ENCODE peak calls at places on chromosomes 16 and 17, in eight cellular contexts. Z is naive thymus-derived CD4-positive, alpha-beta T cell; N is fibroblast of lung; P is SJSA1; M is ascending aorta; K is mesendoderm; J is GM12878; C is pancreas. Q is an unnamed sample.

GRCh38 chr17:47684535-47685193 is 9.3 kb upstream of the TBKBP1 start:
- DNase-seq in M (no peak), C (no peak), K (no peak), Z (no peak), N (no peak), J (no peak), P (no peak), Q (no peak)

GRCh38 chr16:27374231-27374793 is 27.7 kb upstream of the IL21R start:
- DNase-seq in C (no peak), P (no peak), K (no peak), J (peak; percentile 80), M (peak; percentile 55), N (no peak), Z (no peak), Q (no peak)

GRCh38 chr17:44556114-44556853 is 1.0 kb upstream of the FZD2 start:
- DNase-seq in J (peak; percentile 30), C (peak; percentile 63), Z (no peak), P (peak; percentile 84), K (peak; percentile 96), M (peak; percentile 72), N (peak; percentile 72), Q (peak; percentile 29)

GRCh38 chr17:74190807-74191206 is 12.7 kb upstream of the RPL38 start:
- DNase-seq in P (no peak), K (peak; percentile 47), M (no peak), N (peak; percentile 19), Z (no peak), J (no peak), C (peak; percentile 49), Q (no peak)

GRCh38 chr17:15456972-15457722 is 10.3 kb downstream of the CDRT4 start:
- DNase-seq in Z (no peak), J (no peak), K (peak; percentile 69), M (peak; percentile 79), C (no peak), N (peak; percentile 87), P (peak; percentile 89), Q (peak; percentile 61)

GRCh38 chr17:76718516-76718915 is 7.8 kb upstream of the MXRA7 start:
- DNase-seq in J (no peak), M (no peak), C (no peak), Z (no peak), N (no peak), P (no peak), K (no peak), Q (no peak)

GRCh38 chr16:73020409-73020884 is 27.5 kb downstream of the ZFHX3 start:
- DNase-seq in J (no peak), K (no peak), M (peak; percentile 92), P (peak; percentile 63), C (peak; percentile 89), Z (no peak), N (peak; percentile 96), Q (peak; percentile 74)

GRCh38 chr17:61399131-61400057 is at the start of gene TBX2:
- DNase-seq in N (peak; percentile 93), P (peak; percentile 86), Z (no peak), M (peak; percentile 93), C (peak; percentile 65), J (no peak), K (peak; percentile 87), Q (peak; percentile 89)

GRCh38 chr17:78748730-78749317 is 33.2 kb downstream of the CYTH1 start:
- DNase-seq in P (no peak), M (peak; percentile 74), K (no peak), N (peak; percentile 57), J (peak; percentile 74), Z (peak; percentile 46), C (no peak), Q (peak; percentile 48)

GRCh38 chr17:39579318-39580081 is 28.2 kb downstream of the NEUROD2 start:
- DNase-seq in P (no peak), J (no peak), K (peak; percentile 32), M (no peak), C (no peak), Z (no peak), N (no peak), Q (peak; percentile 75)

GRCh38 chr16:67907397-67907796 is 14.3 kb downstream of the PSKH1 start:
- DNase-seq in C (no peak), N (no peak), Z (no peak), P (no peak), J (no peak), M (no peak), K (no peak), Q (no peak)

GRCh38 chr16:67897231-67897630 is 4.2 kb downstream of the PSKH1 start:
- DNase-seq in N (peak; percentile 57), C (no peak), K (no peak), J (no peak), Z (no peak), P (no peak), M (peak; percentile 91), Q (no peak)

GRCh38 chr16:67900156-67900555 is 7.1 kb downstream of the PSKH1 start:
- DNase-seq in P (no peak), Z (no peak), C (no peak), N (no peak), M (no peak), J (no peak), K (no peak), Q (no peak)

GRCh38 chr16:67902831-67903230 is 9.8 kb downstream of the PSKH1 start:
- DNase-seq in J (no peak), P (peak; percentile 15), K (no peak), M (no peak), Z (no peak), C (no peak), N (no peak), Q (no peak)

GRCh38 chr16:67901734-67902133 is 8.7 kb downstream of the PSKH1 start:
- DNase-seq in K (no peak), N (no peak), Z (no peak), C (no peak), J (no peak), P (no peak), M (no peak), Q (no peak)
- H3K4me3 ChIP-seq in K (no peak overlapping the region), N (no peak overlapping the region), Z (no peak overlapping the region), C (no peak overlapping the region), J (no peak overlapping the region), P (no peak overlapping the region), M (no peak overlapping the region), Q (no peak overlapping the region)

GRCh38 chr17:3007651-3008121 is 55.7 kb downstream of the OR1D5 start:
- DNase-seq in J (no peak), K (no peak), C (peak; percentile 49), N (no peak), M (no peak), P (no peak), Z (no peak), Q (no peak)

GRCh38 chr17:3006801-3007200 is 56.6 kb downstream of the OR1D5 start:
- DNase-seq in Z (no peak), C (no peak), M (no peak), P (no peak), J (no peak), K (no peak), N (no peak), Q (no peak)

GRCh38 chr17:3008336-3009279 is 54.8 kb downstream of the OR1D5 start:
- DNase-seq in Z (no peak), M (no peak), C (peak; percentile 51), K (no peak), J (no peak), N (no peak), P (no peak), Q (no peak)

GRCh38 chr17:3011891-3012290 is 51.5 kb downstream of the OR1D5 start:
- DNase-seq in P (no peak), Z (no peak), J (no peak), C (no peak), M (no peak), K (no peak), N (no peak), Q (no peak)

GRCh38 chr17:3009411-3009920 is 53.9 kb downstream of the OR1D5 start:
- DNase-seq in M (no peak), K (no peak), J (no peak), C (peak; percentile 48), P (no peak), N (no peak), Z (no peak), Q (no peak)
- H3K36me3 ChIP-seq in M (no peaks in the 10 kb centered on the region), K (no peaks in the 10 kb centered on the region), J (no peaks in the 10 kb centered on the region), C (no peaks in the 10 kb centered on the region), P (no peaks in the 10 kb centered on the region), N (no peaks in the 10 kb centered on the region), Z (no peaks in the 10 kb centered on the region), Q (peaks cover 23% of the 10 kb centered on the region)

DNA sequence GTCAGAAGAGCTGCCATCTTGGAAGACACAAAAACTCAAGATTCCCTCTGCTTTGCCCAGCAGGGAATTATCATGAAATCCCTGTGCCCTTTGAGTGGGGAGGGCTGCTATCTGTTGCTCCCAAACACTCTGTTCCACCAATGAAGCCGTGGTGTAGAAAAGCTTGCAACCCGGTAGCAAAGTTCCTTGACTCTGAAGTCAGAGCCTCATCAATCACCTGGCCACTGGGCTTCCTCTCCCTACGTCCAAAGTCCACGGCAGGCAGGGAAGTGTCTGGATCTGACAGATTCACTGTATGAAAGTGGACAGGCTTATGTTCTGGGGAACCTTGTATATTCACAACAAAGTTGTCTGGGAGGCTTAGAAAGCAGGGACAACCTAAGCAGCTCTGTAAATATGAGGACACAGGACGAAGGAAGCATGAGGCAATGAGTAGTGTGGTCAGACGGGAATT is 343.3 kb downstream of the SLC39A11 start:
- DNase-seq in J (no peak), K (no peak), Z (no peak), C (no peak), M (no peak), P (no peak), N (no peak), Q (no peak)
- H3K27ac ChIP-seq in J (no peak overlapping the region), K (no peak overlapping the region), Z (no peak overlapping the region), C (no peak overlapping the region), M (no peak overlapping the region), P (no peak overlapping the region), N (no peak overlapping the region), Q (no peak overlapping the region)

DNA sequence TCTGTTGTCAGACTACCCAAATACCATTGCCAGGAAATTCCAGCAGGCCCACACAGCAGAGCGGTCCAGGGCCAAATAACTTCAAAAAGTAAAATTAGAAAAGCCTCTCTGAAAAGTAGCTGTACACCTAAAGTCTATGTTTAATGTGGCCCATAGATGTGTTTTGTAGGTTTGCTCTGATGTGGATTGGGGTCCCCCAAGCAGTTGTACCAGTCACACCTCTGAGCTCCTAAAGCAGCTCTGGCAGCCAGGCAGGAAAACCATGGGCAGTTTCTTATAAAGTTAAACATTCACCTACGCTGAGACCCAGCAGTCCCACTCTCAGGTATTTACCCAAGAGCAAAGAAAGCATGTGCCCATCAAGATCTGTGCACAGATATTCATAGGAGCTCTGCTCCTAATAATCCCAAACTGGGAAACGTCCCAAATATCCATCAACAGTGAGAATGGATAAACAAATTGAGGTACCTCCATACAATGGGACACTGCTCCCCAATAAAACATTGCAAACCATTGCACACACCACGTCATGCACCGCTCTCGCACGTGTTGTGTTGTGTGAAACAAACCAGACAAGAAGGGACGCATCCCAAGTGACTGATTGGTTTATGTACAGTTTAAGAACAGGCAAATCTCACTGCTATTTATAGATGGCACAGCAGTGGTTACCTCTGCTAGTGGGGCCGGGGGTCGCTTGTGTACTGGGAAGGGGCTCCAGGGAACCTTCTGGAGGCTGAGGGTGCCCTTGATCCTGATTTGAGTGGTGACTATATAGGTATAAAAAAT is 15.8 kb upstream of the PRM1 start:
- DNase-seq in Z (no peak), N (peak; percentile 56), K (no peak), C (no peak), P (no peak), M (no peak), J (peak; percentile 35), Q (no peak)
- H3K4me3 ChIP-seq in Z (peak overlapping the region; percentile 49), N (no peak overlapping the region), K (no peak overlapping the region), C (no peak overlapping the region), P (no peak overlapping the region), M (peak overlapping the region; percentile 45), J (peak overlapping the region; percentile 30), Q (peak overlapping the region; percentile 21)

Q was measured in heart right ventricle.